ENCODE peak calls at places on chromosomes 6 and 20, in six cellular contexts. R is IMR-90; O is left cardiac atrium; U is activated gamma-delta T cell treated with Interleukin-2 at 50 U/mL for 16 hours; B is GM04503; K is CD8-positive, alpha-beta T cell. L is an unnamed sample.

GRCh38 chr6:54053893-54054391 is 57.3 kb upstream of the MLIP start:
- DNase-seq in R (peak), O (peak), U (no peak), B (peak), K (no peak), L (no peak)

GRCh38 chr20:2693286-2693995 is 861 bp downstream of the EBF4 start:
- DNase-seq in R (no peak), O (peak), U (peak), B (no peak), K (peak), L (peak)

GRCh38 chr6:33787336-33787953 is 1.5 kb downstream of the LEMD2 start:
- DNase-seq in R (peak), O (no peak), U (no peak), B (no peak), K (no peak), L (no peak)

GRCh38 chr20:22763257-22763906 is 179.0 kb upstream of the FOXA2 start:
- DNase-seq in R (no peak), O (peak), U (no peak), B (peak), K (no peak), L (no peak)

GRCh38 chr20:14451458-14451857 is 114.0 kb upstream of the FLRT3 start:
- DNase-seq in R (no peak), O (no peak), U (no peak), B (no peak), K (no peak), L (no peak)

GRCh38 chr6:166466178-166467122 is 83.7 kb upstream of the MPC1 start:
- DNase-seq in R (peak), O (no peak), U (no peak), B (peak), K (no peak), L (no peak)

GRCh38 chr6:19851273-19852089 is 14.3 kb downstream of the ID4 start:
- DNase-seq in R (peak), O (no peak), U (no peak), B (no peak), K (no peak), L (no peak)

GRCh38 chr6:51529240-51529639 is 558.2 kb downstream of the PKHD1 start:
- DNase-seq in R (no peak), O (no peak), U (no peak), B (no peak), K (no peak), L (no peak)

GRCh38 chr20:49586967-49587587 is 19.1 kb upstream of the PTGIS start:
- DNase-seq in R (peak), O (no peak), U (no peak), B (no peak), K (no peak), L (no peak)

GRCh38 chr6:119978274-119978889 is 628.8 kb upstream of the MAN1A1 start:
- DNase-seq in R (peak), O (no peak), U (no peak), B (no peak), K (no peak), L (no peak)

GRCh38 chr6:137234505-137234863 is 15.3 kb upstream of the IFNGR1 start:
- DNase-seq in R (no peak), O (no peak), U (no peak), B (no peak), K (no peak), L (no peak)

GRCh38 chr6:32436995-32437836 is 2.5 kb upstream of the HLA-DRA start:
- DNase-seq in R (peak), O (no peak), U (no peak), B (no peak), K (no peak), L (no peak)

GRCh38 chr6:167982063-167982462 is 15.4 kb upstream of the KIF25 start:
- DNase-seq in R (no peak), O (no peak), U (no peak), B (no peak), K (no peak), L (no peak)

L was measured in activated T-cell treated with anti-CD3 and anti-CD28 coated beads, Interleukin-2, amount 50 U/mL, for 1 hour.